ENCODE peak calls at places on chromosomes 2 and 18, in five cellular contexts. U, L, E, R and M are unnamed samples.

GRCh38 chr2:99974966-99975365 is 167.4 kb downstream of the AFF3 start:
- DNase-seq in U (no peak), L (no peak), E (no peak), R (no peak), M (no peak)

GRCh38 chr2:160290590-160290989 is 90.5 kb upstream of the ITGB6 start:
- DNase-seq in U (no peak), L (no peak), E (no peak), R (no peak), M (no peak)

GRCh38 chr2:215465246-215465645 is 29.4 kb upstream of the FN1 start:
- DNase-seq in U (no peak), L (no peak), E (no peak), R (no peak), M (no peak)

GRCh38 chr2:9423922-9424272 is 443 bp downstream of the CPSF3 start:
- DNase-seq in U (peak; percentile 20), L (no peak), E (no peak), R (peak; percentile 23), M (no peak)

GRCh38 chr18:22335644-22336275 is 82.0 kb downstream of the CTAGE1 start:
- DNase-seq in U (no peak), L (no peak), E (no peak), R (no peak), M (no peak)

GRCh38 chr18:30454920-30455319 is 587.6 kb downstream of the DSC3 start:
- DNase-seq in U (no peak), L (no peak), E (no peak), R (no peak), M (no peak)

GRCh38 chr2:213068681-213069359 is 82.6 kb downstream of the IKZF2 start:
- DNase-seq in U (no peak), L (no peak), E (no peak), R (no peak), M (no peak)

GRCh38 chr18:7034924-7035323 is 82.7 kb downstream of the LAMA1 start:
- DNase-seq in U (no peak), L (no peak), E (no peak), R (no peak), M (no peak)

GRCh38 chr18:72086421-72086820 is 457.7 kb downstream of the CBLN2 start:
- DNase-seq in U (no peak), L (no peak), E (no peak), R (peak; percentile 18), M (no peak)

GRCh38 chr2:48940606-48941005 is 185.1 kb upstream of the LHCGR start:
- DNase-seq in U (no peak), L (no peak), E (no peak), R (no peak), M (no peak)

GRCh38 chr2:69428981-69429380 is 8.3 kb downstream of the NFU1 start:
- DNase-seq in U (no peak), L (no peak), E (no peak), R (no peak), M (no peak)